ENCODE peak calls at places on chromosomes 3 and 15, in four cellular contexts. N is endothelial cell of umbilical vein, F is K562, O is HCT116. P is an unnamed sample.
A peak's percentile ranks its signal among the peaks of the same experiment; 100 is the strongest.

GRCh38 chr15:101528108-101528916 is 38.8 kb upstream of the PCSK6 start:
- DNase-seq in N (no peak), F (no peak), O (no peak), P (no peak)

GRCh38 chr15:43150171-43150929 is 17.0 kb downstream of the TMEM62 start:
- DNase-seq in N (peak; percentile 78), F (peak; percentile 60), O (no peak), P (no peak)

GRCh38 chr3:107962946-107963345 is 127.9 kb downstream of the CD47 start:
- DNase-seq in N (peak; percentile 47), F (no peak), O (no peak), P (no peak)

GRCh38 chr3:44323341-44323955 is 15.1 kb upstream of the TCAIM start:
- DNase-seq in N (peak; percentile 80), F (peak; percentile 30), O (peak; percentile 46), P (peak; percentile 71)

GRCh38 chr3:50258979-50259378 is 10.0 kb upstream of the SEMA3B start:
- DNase-seq in N (no peak), F (no peak), O (no peak), P (no peak)

GRCh38 chr15:40930430-40931299 is 1.5 kb downstream of the DLL4 start:
- DNase-seq in N (peak; percentile 97), F (peak; percentile 82), O (peak; percentile 70), P (no peak)

GRCh38 chr15:85496146-85496545 is 115.7 kb downstream of the AKAP13 start:
- DNase-seq in N (no peak), F (no peak), O (no peak), P (no peak)

GRCh38 chr15:63277044-63277892 is at the start of gene APH1B:
- DNase-seq in N (peak; percentile 75), F (peak; percentile 96), O (no peak), P (peak; percentile 80)

GRCh38 chr3:179436517-179436916 is 14.8 kb downstream of the GNB4 start:
- DNase-seq in N (peak; percentile 44), F (no peak), O (no peak), P (no peak)

GRCh38 chr15:84684092-84684491 is 26.1 kb upstream of the NMB start:
- DNase-seq in N (no peak), F (no peak), O (no peak), P (no peak)

GRCh38 chr15:43702701-43703433 is 9.2 kb downstream of the CKMT1A start:
- DNase-seq in N (no peak), F (no peak), O (no peak), P (no peak)

GRCh38 chr15:58361291-58361759 is 70.5 kb upstream of the LIPC start:
- DNase-seq in N (no peak), F (no peak), O (no peak), P (no peak)

GRCh38 chr15:29480278-29480677 is 210.7 kb upstream of the NSMCE3 start:
- DNase-seq in N (no peak), F (no peak), O (no peak), P (no peak)

GRCh38 chr3:86890997-86891396 is 100.0 kb downstream of the VGLL3 start:
- DNase-seq in N (no peak), F (no peak), O (no peak), P (no peak)

GRCh38 chr3:55802816-55803215 is 315.7 kb upstream of the WNT5A start:
- DNase-seq in N (no peak), F (no peak), O (no peak), P (no peak)

GRCh38 chr3:177370396-177370795 is 173.1 kb upstream of the TBL1XR1 start:
- DNase-seq in N (no peak), F (no peak), O (no peak), P (no peak)

GRCh38 chr15:40381818-40382529 is 547 bp upstream of the KNSTRN start:
- DNase-seq in N (no peak), F (no peak), O (no peak), P (no peak)

GRCh38 chr3:114383875-114384557 is 90.2 kb downstream of the TIGIT start:
- DNase-seq in N (peak; percentile 81), F (peak; percentile 45), O (peak; percentile 47), P (peak; percentile 83)
- H3K4me3 ChIP-seq in N (peak overlapping the region; percentile 35), F (no peak overlapping the region), O (no peak overlapping the region), P (peak overlapping the region; percentile 25)

DNA sequence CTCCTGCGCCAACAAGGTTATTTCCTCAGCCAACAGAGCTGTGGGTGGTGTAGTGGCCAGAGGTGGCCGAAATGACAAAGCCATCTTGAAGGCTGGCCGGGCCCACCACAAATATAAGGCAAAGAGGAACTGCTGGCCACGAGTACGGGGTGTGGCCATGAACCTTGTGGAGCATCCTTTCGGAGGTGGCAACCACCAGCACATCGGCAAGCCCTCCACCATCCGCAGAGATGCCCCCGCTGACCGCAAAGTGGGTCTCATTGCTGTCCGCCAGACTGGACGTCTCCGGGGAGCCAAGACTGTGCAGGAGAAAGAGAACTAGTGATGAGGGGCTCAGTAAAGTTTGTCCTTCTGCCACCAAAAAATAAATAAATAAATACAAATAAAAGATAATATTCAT is 481.4 kb upstream of the NAALADL2 start:
- DNase-seq in N (no peak), F (no peak), O (no peak), P (no peak)
- H3K36me3 ChIP-seq in N (no peaks in the 10 kb centered on the region), F (no peaks in the 10 kb centered on the region), O (no peaks in the 10 kb centered on the region), P (no peaks in the 10 kb centered on the region)

DNA sequence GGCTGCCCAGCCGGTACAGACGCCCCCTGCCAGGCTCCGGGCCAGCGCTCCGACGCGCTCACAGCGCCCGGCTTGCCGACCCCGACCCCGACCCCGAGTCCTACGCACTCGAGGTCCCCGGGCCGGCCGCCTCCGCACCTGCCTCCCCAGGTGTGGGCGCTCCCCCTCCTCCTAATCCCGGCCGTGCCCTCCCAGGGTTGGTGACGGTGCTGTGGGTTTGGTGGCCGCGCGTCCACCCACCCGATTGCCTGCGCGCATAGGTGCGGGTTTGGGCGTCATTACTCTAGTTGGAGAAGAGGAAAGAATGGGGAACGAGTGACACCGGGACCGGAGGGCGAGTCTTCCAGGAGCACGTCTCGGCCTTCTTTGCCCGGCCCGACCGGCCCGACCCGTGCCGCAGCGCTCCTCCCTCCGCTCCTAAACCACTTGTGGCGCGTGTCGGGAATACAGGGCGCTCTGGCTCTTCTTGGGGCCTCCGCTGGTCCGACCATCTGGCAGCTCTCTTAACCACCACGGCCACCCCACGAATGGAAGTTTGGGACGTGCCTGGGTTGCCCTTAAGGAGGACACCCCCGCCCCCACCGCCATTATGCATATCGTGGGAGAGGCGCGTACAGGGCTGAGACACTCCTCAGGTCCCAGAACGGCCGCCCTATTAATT is 814 bp upstream of the THRB start:
- DNase-seq in N (no peak), F (peak; percentile 71), O (peak; percentile 60), P (peak; percentile 56)
- TF ChIP-seq POLR2AphosphoS5 in N (no peak), F (peak; percentile 97), O (peak; percentile 85), P (peak; percentile 27)

GRCh38 chr3:100062665-100063064 is 51.6 kb downstream of the FILIP1L start:
- DNase-seq in N (no peak), F (no peak), O (no peak), P (no peak)

GRCh38 chr3:100063929-100064461 is 50.3 kb downstream of the FILIP1L start:
- DNase-seq in N (no peak), F (no peak), O (no peak), P (no peak)

GRCh38 chr3:100057716-100058575 is 56.4 kb downstream of the FILIP1L start:
- DNase-seq in N (no peak), F (no peak), O (no peak), P (no peak)

GRCh38 chr3:100059472-100059871 is 54.8 kb downstream of the FILIP1L start:
- DNase-seq in N (no peak), F (no peak), O (no peak), P (no peak)

GRCh38 chr3:100060685-100061484 is 53.4 kb downstream of the FILIP1L start:
- DNase-seq in N (no peak), F (peak; percentile 18), O (no peak), P (no peak)
- H3K4me3 ChIP-seq in N (no peak overlapping the region), F (no peak overlapping the region), O (no peak overlapping the region), P (no peak overlapping the region)

GRCh38 chr15:74580538-74581350 is 34.9 kb upstream of the CLK3 start:
- DNase-seq in N (peak; percentile 44), F (peak; percentile 79), O (no peak), P (no peak)
- H3K36me3 ChIP-seq in N (no peaks in the 10 kb centered on the region), F (peaks cover 1% of the 10 kb centered on the region), O (no peaks in the 10 kb centered on the region), P (no peaks in the 10 kb centered on the region)

DNA sequence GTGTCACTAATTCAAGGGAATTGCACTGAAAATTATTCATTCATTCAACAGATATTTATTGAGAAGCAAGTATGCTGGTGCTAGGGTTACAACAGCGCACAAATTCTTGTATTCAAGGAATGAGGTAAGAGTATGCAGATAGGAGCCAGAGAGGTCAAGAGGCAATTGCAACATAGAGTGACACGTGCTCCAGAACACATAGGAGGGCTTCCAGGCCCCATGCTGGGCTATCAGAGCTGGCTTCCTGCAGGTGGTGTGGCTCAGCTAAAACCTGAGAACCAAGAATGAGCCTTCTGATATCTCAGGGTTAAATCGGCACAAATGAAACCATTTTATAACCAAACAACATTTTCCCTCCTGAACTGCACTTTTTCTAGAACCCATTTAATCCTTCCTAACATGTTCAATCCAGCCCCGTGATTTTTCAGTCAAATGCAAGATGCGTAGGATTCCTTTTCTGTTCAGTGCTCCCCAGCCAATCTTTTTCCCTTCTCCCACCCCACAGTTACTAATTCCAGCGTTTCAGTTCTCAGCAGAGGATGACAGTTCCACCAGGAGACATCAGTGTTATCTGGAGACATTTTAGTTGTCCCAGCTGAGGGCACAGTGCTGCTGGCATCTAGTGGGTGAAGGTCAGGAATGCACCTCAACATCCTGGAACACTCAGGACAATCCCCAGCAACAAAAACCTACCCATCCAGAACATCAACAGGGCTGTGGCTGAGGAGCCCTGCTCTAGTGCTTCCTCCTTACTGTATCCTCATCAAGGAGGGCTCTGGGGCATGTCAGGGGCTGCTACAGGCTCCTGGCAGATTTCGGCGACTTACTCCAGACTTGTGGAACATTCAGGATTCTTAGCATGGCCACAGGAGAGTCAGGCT is 13.1 kb downstream of the CCR5AS start:
- DNase-seq in N (no peak), F (peak; percentile 42), O (no peak), P (no peak)
- TF ChIP-seq POLR2AphosphoS5 in N (no peak), F (no peak), O (no peak), P (no peak)

DNA sequence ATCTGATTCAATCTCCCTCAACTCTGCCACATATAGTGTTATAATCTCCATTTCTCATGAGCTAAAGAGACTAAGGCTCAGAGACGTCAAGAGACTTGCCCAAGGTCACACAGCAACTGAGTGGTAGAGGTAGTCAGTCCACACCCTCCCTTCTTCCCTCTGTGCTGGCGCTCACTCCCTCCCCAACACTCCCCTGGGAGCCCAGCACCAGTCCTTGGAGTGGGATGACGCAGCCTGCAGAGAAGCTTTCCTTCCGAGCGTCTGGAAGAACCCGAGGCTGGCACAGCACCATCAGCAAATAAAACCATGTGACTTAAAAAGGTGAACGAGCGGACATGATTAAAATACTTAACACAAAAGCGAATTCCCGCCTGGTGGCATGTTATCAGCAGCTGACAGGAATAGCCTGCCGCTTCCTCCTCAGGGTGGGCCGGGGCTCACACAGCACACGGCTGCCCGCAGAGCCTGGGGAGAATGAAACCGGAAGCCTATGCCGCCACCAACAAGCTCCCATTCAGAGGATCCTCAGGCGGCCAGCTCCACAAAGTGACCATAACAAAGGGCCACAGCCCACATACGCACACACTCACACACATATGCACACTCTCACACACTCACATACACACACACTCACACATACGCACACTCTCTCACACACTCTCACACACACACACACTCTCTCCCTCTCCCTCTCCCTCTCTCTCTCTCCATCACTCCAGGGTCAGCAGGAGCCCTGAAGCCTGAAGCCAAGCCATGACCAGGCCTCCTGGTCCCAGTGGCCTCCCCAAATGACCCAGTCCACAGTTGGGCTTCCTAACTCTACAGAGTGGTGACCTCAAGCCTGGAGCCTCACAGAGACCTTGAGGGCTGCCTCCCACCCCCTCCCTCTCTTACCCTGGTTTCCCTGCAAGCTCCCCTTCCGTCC is 120.5 kb downstream of the XXYLT1 start:
- DNase-seq in N (peak; percentile 99), F (peak; percentile 72), O (no peak), P (peak; percentile 78)
- H3K4me3 ChIP-seq in N (peak overlapping the region; percentile 27), F (peak overlapping the region; percentile 6), O (no peak overlapping the region), P (peak overlapping the region; percentile 22)

GRCh38 chr3:42214064-42214463 is 51.9 kb downstream of the CCK start:
- DNase-seq in N (no peak), F (no peak), O (no peak), P (no peak)
- H3K36me3 ChIP-seq in N (no peaks in the 10 kb centered on the region), F (peaks cover 24% of the 10 kb centered on the region), O (peaks cover 2% of the 10 kb centered on the region), P (no peaks in the 10 kb centered on the region)